ENCODE peak calls at places on chromosomes 11 and 22, in eight cellular contexts. R is HCT116, Y is SK-N-SH, K is HepG2, V is Panc1, L is K562, X is GM12878, E is GM23338. P is an unnamed sample.

GRCh38 chr11:17431139-17431538 is 42.7 kb upstream of the KCNJ11 start:
- DNase-seq in V (no peak), X (no peak), K (no peak), R (no peak), E (no peak), Y (no peak), L (no peak), P (no peak)

GRCh38 chr11:121929581-121929980 is 186.4 kb downstream of the BLID start:
- DNase-seq in L (no peak), V (no peak), E (peak), R (no peak), Y (peak), K (peak), X (no peak), P (no peak)

GRCh38 chr11:108580645-108581044 is 12.9 kb downstream of the EXPH5 start:
- DNase-seq in R (no peak), X (no peak), E (no peak), K (no peak), V (no peak), L (no peak), Y (no peak), P (no peak)

GRCh38 chr11:33723238-33723881 is 12.9 kb downstream of the CD59 start:
- DNase-seq in Y (no peak), E (no peak), R (peak), X (no peak), L (peak), K (no peak), V (no peak), P (no peak)

GRCh38 chr11:132158091-132158490 is 787.7 kb downstream of the NTM start:
- DNase-seq in V (peak), L (no peak), K (no peak), X (no peak), R (no peak), E (peak), Y (no peak), P (no peak)

GRCh38 chr11:2542406-2542805 is 97.6 kb downstream of the KCNQ1 start:
- DNase-seq in V (no peak), K (no peak), X (no peak), Y (no peak), E (no peak), R (no peak), L (no peak), P (no peak)

GRCh38 chr11:46363455-46363920 is 16.2 kb downstream of the DGKZ start:
- DNase-seq in X (no peak), E (no peak), L (no peak), V (peak), R (peak), Y (peak), K (no peak), P (no peak)

GRCh38 chr11:96741068-96741467 is 351.3 kb downstream of the JRKL start:
- DNase-seq in L (no peak), R (no peak), E (no peak), Y (no peak), K (no peak), X (no peak), V (no peak), P (no peak)

GRCh38 chr22:23225724-23226496 is 45.6 kb downstream of the BCR start:
- DNase-seq in X (no peak), E (no peak), K (no peak), Y (no peak), V (no peak), L (no peak), R (no peak), P (no peak)

GRCh38 chr11:72848846-72849466 is 34.7 kb downstream of the ATG16L2 start:
- DNase-seq in K (peak), R (no peak), X (no peak), Y (peak), L (peak), V (peak), E (peak), P (peak)
- TF ChIP-seq REST in K (no peak), R (no peak), X (no peak), Y (no peak), L (no peak), V (no peak), E (no peak), P (no peak)

DNA sequence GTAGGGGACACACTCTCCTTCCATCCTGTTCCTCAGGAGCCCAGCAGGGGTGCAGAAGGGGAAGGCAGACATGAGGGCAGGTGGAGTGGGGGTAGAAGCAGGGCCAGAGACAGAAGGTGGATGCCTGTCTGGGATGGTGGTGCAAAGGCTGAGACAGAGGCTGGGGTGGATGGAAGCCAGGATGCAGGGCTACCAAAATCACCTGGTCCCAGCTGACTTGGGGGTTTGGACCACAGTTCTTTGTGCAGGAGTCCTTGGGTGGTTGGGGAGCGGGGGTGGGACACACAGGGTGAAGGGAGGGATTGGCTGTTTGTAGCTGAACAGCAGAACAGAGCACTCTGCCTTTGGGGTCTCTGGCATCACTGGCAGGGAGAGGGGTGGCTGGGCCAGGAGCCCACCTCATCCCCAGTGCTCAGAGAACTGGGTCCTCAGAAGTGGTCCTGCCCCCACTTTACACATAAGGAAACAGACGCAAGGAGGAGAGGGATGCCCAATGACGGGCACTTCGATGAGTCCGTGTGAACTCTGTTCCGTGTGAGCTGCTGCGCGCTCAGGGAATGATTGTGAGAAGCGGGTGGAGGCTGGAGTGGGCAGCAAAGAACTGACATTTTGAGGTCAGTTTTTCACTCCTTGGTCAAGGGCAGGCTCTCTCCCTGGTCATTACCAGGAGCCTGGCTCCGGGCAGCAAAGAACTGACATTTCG is 1.8 kb downstream of the TAGLN start:
- DNase-seq in K (no peak), X (no peak), E (no peak), R (no peak), Y (no peak), V (no peak), L (no peak), P (no peak)
- TF ChIP-seq POLR2AphosphoS5 in K (no peak), X (no peak), E (no peak), R (no peak), Y (no peak), V (no peak), L (no peak), P (no peak)

GRCh38 chr22:29207231-29207550 is 1.5 kb downstream of the EMID1 start:
- DNase-seq in R (no peak), X (no peak), Y (no peak), E (no peak), K (no peak), L (no peak), V (no peak), P (no peak)

GRCh38 chr22:29209624-29209929 is 3.9 kb downstream of the EMID1 start:
- DNase-seq in E (peak), R (no peak), V (no peak), L (no peak), X (no peak), Y (no peak), K (no peak), P (no peak)

GRCh38 chr22:29207562-29208501 is 2.1 kb downstream of the EMID1 start:
- DNase-seq in X (no peak), E (no peak), L (no peak), Y (peak), R (no peak), V (no peak), K (no peak), P (no peak)

GRCh38 chr22:29208502-29208862 is 2.8 kb downstream of the EMID1 start:
- DNase-seq in L (no peak), X (no peak), K (no peak), R (no peak), V (no peak), E (peak), Y (peak), P (no peak)

GRCh38 chr22:29208879-29209623 is 3.4 kb downstream of the EMID1 start:
- DNase-seq in K (no peak), R (no peak), X (peak), E (no peak), Y (peak), L (no peak), V (no peak), P (no peak)
- TF ChIP-seq REST in K (no peak), R (no peak), X (no peak), E (no peak), Y (no peak), L (no peak), V (no peak), P (no peak)

GRCh38 chr22:37657590-37658132 is 862 bp upstream of the PDXP start:
- DNase-seq in L (peak), K (no peak), Y (peak), V (no peak), E (peak), R (no peak), X (no peak), P (peak)

GRCh38 chr22:37658133-37659065 is at the start of gene PDXP:
- DNase-seq in L (peak), K (peak), R (peak), Y (peak), E (peak), V (peak), X (peak), P (peak)

GRCh38 chr22:37659897-37660708 is 1.6 kb downstream of the PDXP start:
- DNase-seq in X (no peak), E (no peak), R (no peak), K (no peak), Y (no peak), V (no peak), L (peak), P (no peak)

GRCh38 chr22:37660709-37661045 is 2.2 kb downstream of the PDXP start:
- DNase-seq in X (no peak), Y (no peak), R (no peak), E (no peak), V (no peak), L (no peak), K (no peak), P (no peak)

GRCh38 chr22:37659066-37659896 is 758 bp downstream of the PDXP start:
- DNase-seq in V (no peak), Y (peak), K (peak), R (no peak), L (peak), X (no peak), E (no peak), P (peak)
- TF ChIP-seq POLR2AphosphoS5 in V (no peak), Y (no peak), K (peak), R (no peak), L (no peak), X (no peak), E (no peak), P (peak)

GRCh38 chr22:19385221-19385906 is 46.2 kb downstream of the HIRA start:
- DNase-seq in X (no peak), E (no peak), L (no peak), R (no peak), Y (peak), V (no peak), K (no peak), P (no peak)

GRCh38 chr22:19383292-19383691 is 48.2 kb downstream of the HIRA start:
- DNase-seq in K (no peak), R (no peak), E (no peak), L (no peak), X (no peak), Y (no peak), V (no peak), P (no peak)

GRCh38 chr22:19387575-19387974 is 44.0 kb downstream of the HIRA start:
- DNase-seq in Y (no peak), R (no peak), L (no peak), E (no peak), K (no peak), X (no peak), V (no peak), P (no peak)

GRCh38 chr22:19382240-19382639 is 49.3 kb downstream of the HIRA start:
- DNase-seq in R (no peak), V (no peak), Y (no peak), K (no peak), L (no peak), X (no peak), E (no peak), P (no peak)

GRCh38 chr22:19386248-19386647 is 45.3 kb downstream of the HIRA start:
- DNase-seq in V (no peak), X (no peak), R (no peak), L (no peak), K (no peak), Y (no peak), E (no peak), P (no peak)
- TF ChIP-seq REST in V (no peak), X (no peak), R (no peak), L (no peak), K (no peak), Y (no peak), E (no peak), P (no peak)

DNA sequence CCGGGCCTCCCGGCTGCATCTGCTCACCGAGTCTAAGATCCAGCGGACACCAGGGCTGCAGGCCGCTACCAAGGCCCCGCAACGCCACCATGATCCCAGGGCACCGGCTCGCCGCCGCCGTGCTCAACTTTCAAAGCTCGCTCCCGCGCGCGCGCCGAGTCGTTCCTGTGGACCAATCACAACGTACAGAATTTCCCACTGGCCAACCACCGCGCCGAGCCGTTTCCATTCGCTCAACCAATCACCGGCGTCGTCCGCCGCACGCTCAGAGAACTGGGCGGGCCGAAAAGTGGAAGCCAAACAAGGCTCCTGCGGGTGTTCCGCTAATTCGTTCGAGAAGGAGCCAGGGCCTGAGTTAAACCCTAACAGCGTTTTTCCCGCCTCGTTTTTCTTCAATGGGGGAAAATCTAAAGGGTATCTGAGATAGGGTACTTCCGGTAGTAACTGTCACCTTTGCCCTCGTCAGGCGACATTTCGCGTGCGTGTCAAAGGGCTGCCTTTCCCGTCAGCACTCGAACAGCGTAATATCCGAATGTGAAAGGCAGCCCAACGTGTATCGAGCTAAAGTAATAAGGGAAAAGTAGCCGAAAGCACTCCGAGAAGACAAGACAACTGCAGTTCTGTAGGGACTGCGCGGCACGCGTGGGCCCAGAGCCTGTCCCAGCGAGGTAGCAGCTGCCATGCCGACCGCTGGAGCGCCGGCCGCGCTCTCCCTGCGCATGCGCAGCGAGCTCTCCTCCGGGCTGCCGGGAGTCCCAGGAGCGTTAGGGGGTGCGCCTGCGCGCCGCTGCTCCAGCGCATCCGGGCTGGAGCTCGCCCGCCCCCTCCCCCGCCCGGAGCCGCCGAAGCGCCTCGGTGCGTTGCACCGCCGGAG is at the start of the genes NCAPD3 and VPS26B:
- DNase-seq in K (peak), R (peak), E (peak), Y (peak), X (peak), V (peak), L (peak), P (peak)
- TF ChIP-seq POLR2AphosphoS5 in K (peak), R (peak), E (peak), Y (peak), X (peak), V (peak), L (peak), P (peak)

GRCh38 chr11:64990222-64990918 is 6.4 kb downstream of the BATF2 start:
- DNase-seq in Y (no peak), X (no peak), V (no peak), K (no peak), E (no peak), L (peak), R (no peak), P (peak)
- TF ChIP-seq REST in Y (no peak), X (no peak), V (no peak), K (no peak), E (no peak), L (no peak), R (no peak), P (no peak)

DNA sequence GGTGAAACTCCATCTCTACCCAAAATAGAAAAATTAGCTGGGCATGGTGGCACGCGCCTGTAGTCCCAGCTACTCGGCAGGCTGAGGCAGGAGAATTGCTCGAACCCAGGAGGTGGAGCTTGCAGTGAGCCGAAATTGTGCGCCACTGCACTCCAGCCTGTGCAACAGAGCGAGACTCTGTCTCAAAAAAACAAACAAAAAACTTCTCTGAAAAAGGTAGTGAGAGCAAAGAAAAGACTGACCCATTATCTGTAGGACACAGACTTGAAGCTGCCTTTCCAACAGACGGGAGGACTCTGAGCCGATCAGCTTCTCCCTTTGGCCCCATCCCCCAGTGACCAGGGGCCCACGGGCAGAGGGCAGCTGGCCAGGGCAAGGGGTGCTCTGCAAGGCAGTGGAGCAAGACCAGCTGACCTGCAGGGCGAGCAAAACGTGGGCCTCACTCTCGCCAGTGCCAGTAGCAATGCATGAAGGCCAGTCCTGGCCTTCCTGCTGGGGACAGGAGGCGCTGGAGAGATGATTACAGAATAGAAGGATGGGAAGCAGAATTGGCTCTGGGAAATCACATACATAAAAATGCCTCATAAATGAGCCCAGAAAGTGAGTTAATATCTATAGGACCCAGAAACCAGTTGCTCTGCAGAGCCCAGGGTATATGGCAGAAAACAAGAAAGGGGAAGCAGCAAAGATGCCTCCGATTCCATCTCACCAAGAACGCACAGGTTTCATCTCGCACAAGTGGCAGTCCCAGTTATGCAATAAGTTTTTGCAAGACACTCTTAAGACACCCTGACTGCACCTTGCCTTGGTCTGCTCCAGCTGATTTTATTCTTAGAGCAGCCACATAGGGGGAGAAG is 2.8 kb downstream of the EHD1 start:
- DNase-seq in Y (no peak), K (no peak), L (no peak), R (no peak), E (no peak), V (no peak), X (no peak), P (peak)
- TF ChIP-seq POLR2AphosphoS5 in Y (no peak), K (no peak), L (no peak), R (no peak), E (no peak), V (no peak), X (peak), P (peak)

GRCh38 chr22:21761086-21761485 is 25.5 kb upstream of the YPEL1 start:
- DNase-seq in R (no peak), Y (no peak), K (no peak), L (no peak), E (no peak), X (no peak), V (no peak), P (no peak)
- TF ChIP-seq REST in R (no peak), Y (no peak), K (no peak), L (no peak), E (no peak), X (no peak), V (no peak), P (no peak)